ENCODE peak calls at places on chromosome 3, in seven cellular contexts. One of them, this sample, is unnamed. For H3K9me3 and H3K36me3, the result is how much of the 10 kb centered on the place peaks cover.

GRCh38 chr3:57864853-57865252 is 108.7 kb downstream of the SLMAP start:
- DNase-seq in GM23248: peak
- DNase-seq in aorta: no peak
- DNase-seq in CD8-positive, alpha-beta memory T cell: no peak
- DNase-seq in suprapubic skin: no peak
- DNase-seq in esophagus squamous epithelium: no peak
- DNase-seq in CD8-positive, alpha-beta T cell: no peak
- DNase-seq in this sample: no peak

GRCh38 chr3:132507657-132508056 is 89.4 kb upstream of the ACKR4 start:
- DNase-seq in GM23248: no peak
- DNase-seq in aorta: no peak
- DNase-seq in CD8-positive, alpha-beta memory T cell: no peak
- DNase-seq in suprapubic skin: no peak
- DNase-seq in esophagus squamous epithelium: no peak
- DNase-seq in CD8-positive, alpha-beta T cell: no peak
- DNase-seq in this sample: no peak

GRCh38 chr3:39279745-39280517 is at the start of gene CX3CR1:
- DNase-seq in GM23248: no peak
- DNase-seq in aorta: no peak
- DNase-seq in CD8-positive, alpha-beta memory T cell: no peak
- DNase-seq in suprapubic skin: no peak
- DNase-seq in esophagus squamous epithelium: no peak
- DNase-seq in CD8-positive, alpha-beta T cell: no peak
- DNase-seq in this sample: no peak

GRCh38 chr3:10855871-10856662 is 40.0 kb downstream of the SLC6A11 start:
- DNase-seq in GM23248: peak
- DNase-seq in aorta: no peak
- DNase-seq in CD8-positive, alpha-beta memory T cell: no peak
- DNase-seq in suprapubic skin: no peak
- DNase-seq in esophagus squamous epithelium: no peak
- DNase-seq in CD8-positive, alpha-beta T cell: no peak
- DNase-seq in this sample: no peak

GRCh38 chr3:34067442-34068130 is 269.2 kb downstream of the PDCD6IP start:
- DNase-seq in GM23248: no peak
- DNase-seq in aorta: no peak
- DNase-seq in CD8-positive, alpha-beta memory T cell: no peak
- DNase-seq in suprapubic skin: no peak
- DNase-seq in esophagus squamous epithelium: no peak
- DNase-seq in CD8-positive, alpha-beta T cell: no peak
- DNase-seq in this sample: no peak

GRCh38 chr3:108296239-108296638 is at the start of gene HHLA2:
- DNase-seq in GM23248: peak
- DNase-seq in aorta: no peak
- DNase-seq in CD8-positive, alpha-beta memory T cell: no peak
- DNase-seq in suprapubic skin: no peak
- DNase-seq in esophagus squamous epithelium: no peak
- DNase-seq in CD8-positive, alpha-beta T cell: no peak
- DNase-seq in this sample: no peak

GRCh38 chr3:38102073-38102844 is 34.7 kb downstream of the ACAA1 start:
- DNase-seq in GM23248: no peak
- DNase-seq in aorta: no peak
- DNase-seq in CD8-positive, alpha-beta memory T cell: no peak
- DNase-seq in suprapubic skin: no peak
- DNase-seq in esophagus squamous epithelium: no peak
- DNase-seq in CD8-positive, alpha-beta T cell: no peak
- DNase-seq in this sample: no peak

GRCh38 chr3:178719036-178719635 is 182.9 kb downstream of the KCNMB2 start:
- DNase-seq in GM23248: no peak
- DNase-seq in aorta: no peak
- DNase-seq in CD8-positive, alpha-beta memory T cell: no peak
- DNase-seq in suprapubic skin: no peak
- DNase-seq in esophagus squamous epithelium: no peak
- DNase-seq in CD8-positive, alpha-beta T cell: no peak
- DNase-seq in this sample: no peak

GRCh38 chr3:178079966-178080365 is 456.3 kb upstream of the KCNMB2 start:
- DNase-seq in GM23248: no peak
- DNase-seq in aorta: no peak
- DNase-seq in CD8-positive, alpha-beta memory T cell: no peak
- DNase-seq in suprapubic skin: no peak
- DNase-seq in esophagus squamous epithelium: no peak
- DNase-seq in CD8-positive, alpha-beta T cell: no peak
- DNase-seq in this sample: no peak

GRCh38 chr3:170751083-170751893 is 118.7 kb downstream of the RPL22L1 start:
- DNase-seq in GM23248: peak
- DNase-seq in aorta: peak
- DNase-seq in CD8-positive, alpha-beta memory T cell: no peak
- DNase-seq in suprapubic skin: peak
- DNase-seq in esophagus squamous epithelium: no peak
- DNase-seq in CD8-positive, alpha-beta T cell: no peak
- DNase-seq in this sample: peak

GRCh38 chr3:72996473-72997333 is at the start of gene PPP4R2:
- DNase-seq in GM23248: peak
- DNase-seq in aorta: peak
- DNase-seq in CD8-positive, alpha-beta memory T cell: peak
- DNase-seq in suprapubic skin: peak
- DNase-seq in esophagus squamous epithelium: peak
- DNase-seq in CD8-positive, alpha-beta T cell: peak
- DNase-seq in this sample: peak

GRCh38 chr3:51328206-51328605 is 56.9 kb upstream of the MANF start:
- DNase-seq in GM23248: no peak
- DNase-seq in aorta: no peak
- DNase-seq in CD8-positive, alpha-beta memory T cell: no peak
- DNase-seq in suprapubic skin: no peak
- DNase-seq in esophagus squamous epithelium: no peak
- DNase-seq in CD8-positive, alpha-beta T cell: no peak
- DNase-seq in this sample: no peak

GRCh38 chr3:129890125-129890524 is 3.4 kb downstream of the TMCC1 start:
- DNase-seq in GM23248: no peak
- DNase-seq in aorta: no peak
- DNase-seq in CD8-positive, alpha-beta memory T cell: no peak
- DNase-seq in suprapubic skin: no peak
- DNase-seq in esophagus squamous epithelium: no peak
- DNase-seq in CD8-positive, alpha-beta T cell: no peak
- DNase-seq in this sample: no peak

GRCh38 chr3:51057111-51057510 is 328.0 kb upstream of the MANF start:
- DNase-seq in GM23248: peak
- DNase-seq in aorta: no peak
- DNase-seq in CD8-positive, alpha-beta memory T cell: no peak
- DNase-seq in suprapubic skin: no peak
- DNase-seq in esophagus squamous epithelium: no peak
- DNase-seq in CD8-positive, alpha-beta T cell: no peak
- DNase-seq in this sample: no peak

GRCh38 chr3:78737988-78738387 is 1029.8 kb downstream of the ROBO1 start:
- DNase-seq in GM23248: no peak
- DNase-seq in aorta: no peak
- DNase-seq in CD8-positive, alpha-beta memory T cell: no peak
- DNase-seq in suprapubic skin: no peak
- DNase-seq in esophagus squamous epithelium: no peak
- DNase-seq in CD8-positive, alpha-beta T cell: no peak
- DNase-seq in this sample: no peak

GRCh38 chr3:122974764-122975162 is 52.8 kb downstream of the SEMA5B start:
- DNase-seq in GM23248: peak
- DNase-seq in aorta: peak
- DNase-seq in CD8-positive, alpha-beta memory T cell: no peak
- DNase-seq in suprapubic skin: no peak
- DNase-seq in esophagus squamous epithelium: no peak
- DNase-seq in CD8-positive, alpha-beta T cell: no peak
- DNase-seq in this sample: no peak

GRCh38 chr3:45664558-45664957 is 24.6 kb upstream of the SACM1L start:
- DNase-seq in GM23248: no peak
- DNase-seq in aorta: no peak
- DNase-seq in CD8-positive, alpha-beta memory T cell: peak
- DNase-seq in suprapubic skin: no peak
- DNase-seq in esophagus squamous epithelium: no peak
- DNase-seq in CD8-positive, alpha-beta T cell: peak
- DNase-seq in this sample: no peak

GRCh38 chr3:197373096-197373495 is 74.7 kb upstream of the DLG1 start:
- DNase-seq in GM23248: no peak
- DNase-seq in aorta: no peak
- DNase-seq in CD8-positive, alpha-beta memory T cell: no peak
- DNase-seq in suprapubic skin: peak
- DNase-seq in esophagus squamous epithelium: no peak
- DNase-seq in CD8-positive, alpha-beta T cell: no peak
- DNase-seq in this sample: no peak

GRCh38 chr3:197369545-197369944 is 71.1 kb upstream of the DLG1 start:
- DNase-seq in GM23248: no peak
- DNase-seq in aorta: no peak
- DNase-seq in CD8-positive, alpha-beta memory T cell: no peak
- DNase-seq in suprapubic skin: peak
- DNase-seq in esophagus squamous epithelium: no peak
- DNase-seq in CD8-positive, alpha-beta T cell: no peak
- DNase-seq in this sample: no peak

GRCh38 chr3:197372076-197372661 is 73.8 kb upstream of the DLG1 start:
- DNase-seq in GM23248: peak
- DNase-seq in aorta: no peak
- DNase-seq in CD8-positive, alpha-beta memory T cell: no peak
- DNase-seq in suprapubic skin: peak
- DNase-seq in esophagus squamous epithelium: no peak
- DNase-seq in CD8-positive, alpha-beta T cell: no peak
- DNase-seq in this sample: no peak

GRCh38 chr3:197368821-197369220 is 70.4 kb upstream of the DLG1 start:
- DNase-seq in GM23248: no peak
- DNase-seq in aorta: no peak
- DNase-seq in CD8-positive, alpha-beta memory T cell: no peak
- DNase-seq in suprapubic skin: peak
- DNase-seq in esophagus squamous epithelium: no peak
- DNase-seq in CD8-positive, alpha-beta T cell: no peak
- DNase-seq in this sample: no peak

GRCh38 chr3:197371521-197372075 is 73.2 kb upstream of the DLG1 start:
- DNase-seq in GM23248: peak
- DNase-seq in aorta: no peak
- DNase-seq in CD8-positive, alpha-beta memory T cell: no peak
- DNase-seq in suprapubic skin: peak
- DNase-seq in esophagus squamous epithelium: no peak
- DNase-seq in CD8-positive, alpha-beta T cell: no peak
- DNase-seq in this sample: no peak
- H3K27ac ChIP-seq in GM23248: peak
- H3K27ac ChIP-seq in aorta: no peak
- H3K27ac ChIP-seq in CD8-positive, alpha-beta memory T cell: no peak
- H3K27ac ChIP-seq in suprapubic skin: peak
- H3K27ac ChIP-seq in esophagus squamous epithelium: peak
- H3K27ac ChIP-seq in CD8-positive, alpha-beta T cell: no peak
- H3K27ac ChIP-seq in this sample: no peak

DNA sequence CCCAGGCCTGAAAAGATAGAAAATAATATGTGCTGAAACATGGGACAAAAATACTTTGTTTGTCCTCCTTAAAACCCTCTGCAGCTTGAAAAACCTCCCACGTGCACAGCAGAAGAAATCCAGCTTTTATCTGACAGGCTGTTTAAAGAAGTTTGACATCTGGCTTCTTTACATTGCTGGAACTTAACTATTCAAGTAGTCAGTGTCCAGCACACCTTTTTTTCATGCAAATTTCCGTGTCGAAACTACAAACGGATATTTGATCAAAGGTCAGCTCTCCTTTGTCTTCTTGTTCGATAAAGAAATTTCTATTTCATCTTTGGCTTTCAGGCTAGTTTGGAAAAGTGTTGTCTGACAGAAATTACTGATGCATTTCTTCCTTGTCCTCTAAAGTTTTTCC is 66.8 kb upstream of the KBTBD8 start:
- DNase-seq in GM23248: no peak
- DNase-seq in aorta: no peak
- DNase-seq in CD8-positive, alpha-beta memory T cell: no peak
- DNase-seq in suprapubic skin: no peak
- DNase-seq in esophagus squamous epithelium: no peak
- DNase-seq in CD8-positive, alpha-beta T cell: no peak
- DNase-seq in this sample: no peak
- H3K9me3 ChIP-seq in GM23248: under half
- H3K9me3 ChIP-seq in aorta: under half
- H3K9me3 ChIP-seq in CD8-positive, alpha-beta memory T cell: under half
- H3K9me3 ChIP-seq in suprapubic skin: under half
- H3K9me3 ChIP-seq in esophagus squamous epithelium: under half
- H3K9me3 ChIP-seq in CD8-positive, alpha-beta T cell: under half
- H3K9me3 ChIP-seq in this sample: under half

GRCh38 chr3:61948699-61949305 is 387.4 kb downstream of the PTPRG start:
- DNase-seq in GM23248: no peak
- DNase-seq in aorta: no peak
- DNase-seq in CD8-positive, alpha-beta memory T cell: no peak
- DNase-seq in suprapubic skin: no peak
- DNase-seq in esophagus squamous epithelium: no peak
- DNase-seq in CD8-positive, alpha-beta T cell: no peak
- DNase-seq in this sample: no peak
- H3K36me3 ChIP-seq in GM23248: under half
- H3K36me3 ChIP-seq in aorta: under half
- H3K36me3 ChIP-seq in CD8-positive, alpha-beta memory T cell: under half
- H3K36me3 ChIP-seq in suprapubic skin: under half
- H3K36me3 ChIP-seq in esophagus squamous epithelium: under half
- H3K36me3 ChIP-seq in CD8-positive, alpha-beta T cell: under half
- H3K36me3 ChIP-seq in this sample: under half

GRCh38 chr3:142117452-142117851 is 31.9 kb downstream of the TFDP2 start:
- DNase-seq in GM23248: no peak
- DNase-seq in aorta: no peak
- DNase-seq in CD8-positive, alpha-beta memory T cell: no peak
- DNase-seq in suprapubic skin: no peak
- DNase-seq in esophagus squamous epithelium: no peak
- DNase-seq in CD8-positive, alpha-beta T cell: no peak
- DNase-seq in this sample: no peak
- H3K27ac ChIP-seq in GM23248: no peak
- H3K27ac ChIP-seq in aorta: no peak
- H3K27ac ChIP-seq in CD8-positive, alpha-beta memory T cell: no peak
- H3K27ac ChIP-seq in suprapubic skin: no peak
- H3K27ac ChIP-seq in esophagus squamous epithelium: no peak
- H3K27ac ChIP-seq in CD8-positive, alpha-beta T cell: no peak
- H3K27ac ChIP-seq in this sample: no peak

GRCh38 chr3:6099458-6100137 is 761.3 kb upstream of the GRM7 start:
- DNase-seq in GM23248: no peak
- DNase-seq in aorta: peak
- DNase-seq in CD8-positive, alpha-beta memory T cell: no peak
- DNase-seq in suprapubic skin: no peak
- DNase-seq in esophagus squamous epithelium: no peak
- DNase-seq in CD8-positive, alpha-beta T cell: no peak
- DNase-seq in this sample: no peak
- H3K9me3 ChIP-seq in GM23248: under half
- H3K9me3 ChIP-seq in aorta: under half
- H3K9me3 ChIP-seq in CD8-positive, alpha-beta memory T cell: under half
- H3K9me3 ChIP-seq in suprapubic skin: under half
- H3K9me3 ChIP-seq in esophagus squamous epithelium: under half
- H3K9me3 ChIP-seq in CD8-positive, alpha-beta T cell: under half
- H3K9me3 ChIP-seq in this sample: under half

DNA sequence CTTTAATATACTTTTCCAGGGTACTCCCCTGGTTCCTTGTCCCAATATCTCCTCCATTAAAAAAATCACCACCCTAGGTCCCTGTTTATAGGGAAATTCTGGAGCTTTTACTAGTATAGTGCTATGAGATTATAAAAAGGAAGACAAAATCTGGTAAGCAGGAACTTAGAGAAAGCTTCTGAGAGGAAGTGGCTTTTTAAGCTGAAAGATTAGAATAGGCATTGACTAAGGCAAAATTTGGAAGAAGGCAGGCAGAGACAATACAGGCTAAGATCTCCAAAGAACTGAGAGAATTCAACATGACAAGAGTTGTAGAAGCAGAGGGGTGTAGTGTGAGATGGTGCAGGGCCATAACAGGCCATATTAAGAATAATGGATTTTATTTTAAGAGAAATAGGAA is 25.8 kb downstream of the SGO1 start:
- DNase-seq in GM23248: no peak
- DNase-seq in aorta: no peak
- DNase-seq in CD8-positive, alpha-beta memory T cell: no peak
- DNase-seq in suprapubic skin: no peak
- DNase-seq in esophagus squamous epithelium: no peak
- DNase-seq in CD8-positive, alpha-beta T cell: no peak
- DNase-seq in this sample: no peak
- H3K36me3 ChIP-seq in GM23248: under half
- H3K36me3 ChIP-seq in aorta: under half
- H3K36me3 ChIP-seq in CD8-positive, alpha-beta memory T cell: under half
- H3K36me3 ChIP-seq in suprapubic skin: under half
- H3K36me3 ChIP-seq in esophagus squamous epithelium: under half
- H3K36me3 ChIP-seq in CD8-positive, alpha-beta T cell: under half
- H3K36me3 ChIP-seq in this sample: under half